ENCODE peak calls at places on chromosomes 16 and 17, in five cellular contexts. T is AG10803, K is WERI-Rb-1, M is fibroblast of the aortic adventitia, O is transverse colon. U is an unnamed sample.
A peak's percentile ranks its signal among the peaks of the same experiment; 100 is the strongest.

GRCh38 chr16:4425378-4426020 is at the start of gene DNAJA3:
- DNase-seq in T (peak; percentile 97), K (peak; percentile 90), O (peak; percentile 91), M (peak; percentile 97), U (peak; percentile 95)

GRCh38 chr17:4664230-4664629 is 22.8 kb upstream of the ALOX15 start:
- DNase-seq in M (no peak), K (no peak), T (no peak), O (no peak), U (no peak)

GRCh38 chr16:73951541-73951940 is 345.1 kb upstream of the PSMD7 start:
- DNase-seq in M (no peak), T (peak; percentile 42), O (peak; percentile 11), K (no peak), U (no peak)

GRCh38 chr17:39667262-39668140 is 752 bp upstream of the PNMT start:
- DNase-seq in T (no peak), K (peak; percentile 84), O (peak; percentile 49), M (no peak), U (no peak)

GRCh38 chr17:74522381-74523090 is 8.7 kb downstream of the CD300LB start:
- DNase-seq in T (no peak), M (no peak), K (no peak), O (no peak), U (no peak)

GRCh38 chr17:80069886-80070177 is 31.5 kb upstream of the GAA start:
- DNase-seq in T (peak; percentile 26), K (no peak), M (peak; percentile 25), O (no peak), U (no peak)

GRCh38 chr16:58451263-58451662 is 48.7 kb upstream of the NDRG4 start:
- DNase-seq in O (no peak), M (no peak), K (no peak), T (no peak), U (no peak)

GRCh38 chr16:1541293-1542165 is 8.1 kb downstream of the TMEM204 start:
- DNase-seq in O (no peak), K (peak; percentile 26), T (no peak), M (no peak), U (no peak)

GRCh38 chr17:8060274-8060673 is 21.4 kb downstream of the ALOX15B start:
- DNase-seq in O (peak; percentile 66), K (peak; percentile 60), T (peak; percentile 63), M (peak; percentile 80), U (no peak)

GRCh38 chr16:57137043-57137442 is 44.7 kb downstream of the CPNE2 start:
- DNase-seq in T (no peak), O (no peak), K (no peak), M (no peak), U (no peak)

GRCh38 chr16:11034005-11034404 is 89.6 kb downstream of the CLEC16A start:
- DNase-seq in K (no peak), T (peak; percentile 94), O (no peak), M (peak; percentile 97), U (no peak)

GRCh38 chr17:44069974-44070454 is 521 bp upstream of the G6PC3 start:
- DNase-seq in M (peak; percentile 11), K (peak; percentile 50), O (no peak), T (peak; percentile 42), U (no peak)

GRCh38 chr16:11977206-11978041 is 890 bp downstream of the SNX29 start:
- DNase-seq in O (peak; percentile 24), M (peak; percentile 90), T (peak; percentile 88), K (no peak), U (no peak)

GRCh38 chr17:68429881-68430280 is 27.4 kb downstream of the WIPI1 start:
- DNase-seq in T (no peak), M (no peak), O (no peak), K (no peak), U (no peak)

GRCh38 chr17:74354123-74354522 is 7.5 kb downstream of the BTBD17 start:
- DNase-seq in T (no peak), M (no peak), O (peak; percentile 55), K (peak; percentile 97), U (no peak)

GRCh38 chr17:73308017-73308823 is 3.6 kb downstream of the CDC42EP4 start:
- DNase-seq in M (peak; percentile 98), O (peak; percentile 92), K (no peak), T (peak; percentile 75), U (no peak)

GRCh38 chr16:67993207-67994036 is 5.9 kb downstream of the DPEP2 start:
- DNase-seq in K (peak; percentile 84), M (peak; percentile 59), O (peak; percentile 86), T (peak; percentile 67), U (peak; percentile 30)

GRCh38 chr17:63516910-63517824 is 6.0 kb upstream of the KCNH6 start:
- DNase-seq in O (no peak), K (no peak), M (peak; percentile 16), T (peak; percentile 48), U (no peak)

GRCh38 chr17:4513113-4514032 is 14.7 kb downstream of the SPNS2 start:
- DNase-seq in K (no peak), M (no peak), O (no peak), T (no peak), U (no peak)

GRCh38 chr17:61487161-61487654 is 35.0 kb downstream of the TBX4 start:
- DNase-seq in M (no peak), K (peak; percentile 6), T (no peak), O (no peak), U (no peak)

GRCh38 chr16:58459344-58460218 is 40.4 kb upstream of the NDRG4 start:
- DNase-seq in O (no peak), K (no peak), M (peak; percentile 80), T (no peak), U (no peak)

GRCh38 chr16:9138021-9138680 is 46.7 kb downstream of the HAPSTR1 start:
- DNase-seq in K (no peak), M (no peak), O (no peak), T (no peak), U (no peak)

GRCh38 chr17:47239663-47240374 is 13.8 kb upstream of the ITGB3 start:
- DNase-seq in O (peak; percentile 60), M (peak; percentile 98), T (peak; percentile 98), K (no peak), U (no peak)

GRCh38 chr17:30913955-30914354 is 7.8 kb upstream of the ADAP2 start:
- DNase-seq in K (no peak), M (no peak), O (no peak), T (no peak), U (no peak)
- TF ChIP-seq CTCF in K (no peak), M (no peak), O (no peak), T (no peak), U (no peak)

DNA sequence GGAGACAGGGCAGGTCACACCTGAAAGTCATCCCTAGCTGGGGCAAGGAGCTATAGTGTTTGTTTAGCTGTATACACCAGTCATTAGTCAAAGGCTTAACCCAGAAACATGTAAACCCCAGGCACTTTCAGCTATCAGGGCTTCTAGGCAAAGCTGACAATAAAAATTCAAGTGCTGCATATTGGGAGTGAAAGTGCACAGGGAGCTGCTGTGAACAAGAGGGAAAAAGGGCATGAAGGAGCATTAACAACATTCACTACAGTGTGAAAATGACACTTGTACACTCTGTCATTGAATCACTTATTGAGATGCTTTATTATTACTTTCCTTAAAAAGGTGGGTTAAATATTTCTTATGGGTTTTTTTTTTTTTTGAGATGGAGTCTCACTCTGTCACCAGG is 92.8 kb downstream of the HS3ST3B1 start:
- DNase-seq in K (no peak), O (no peak), T (no peak), M (no peak), U (no peak)
- TF ChIP-seq CTCF in K (no peak), O (no peak), T (no peak), M (no peak), U (no peak)

GRCh38 chr17:41325126-41325525 is 9.6 kb upstream of the KRTAP17-1 start:
- DNase-seq in O (no peak), K (no peak), M (no peak), T (no peak), U (no peak)

GRCh38 chr17:41326173-41327145 is 10.9 kb upstream of the KRTAP17-1 start:
- DNase-seq in K (no peak), O (no peak), T (no peak), M (no peak), U (no peak)

GRCh38 chr17:41322903-41323895 is 7.7 kb upstream of the KRTAP17-1 start:
- DNase-seq in K (no peak), M (no peak), O (no peak), T (no peak), U (no peak)

GRCh38 chr17:41325611-41326010 is 10.1 kb upstream of the KRTAP17-1 start:
- DNase-seq in K (no peak), T (no peak), M (no peak), O (no peak), U (no peak)

DNA sequence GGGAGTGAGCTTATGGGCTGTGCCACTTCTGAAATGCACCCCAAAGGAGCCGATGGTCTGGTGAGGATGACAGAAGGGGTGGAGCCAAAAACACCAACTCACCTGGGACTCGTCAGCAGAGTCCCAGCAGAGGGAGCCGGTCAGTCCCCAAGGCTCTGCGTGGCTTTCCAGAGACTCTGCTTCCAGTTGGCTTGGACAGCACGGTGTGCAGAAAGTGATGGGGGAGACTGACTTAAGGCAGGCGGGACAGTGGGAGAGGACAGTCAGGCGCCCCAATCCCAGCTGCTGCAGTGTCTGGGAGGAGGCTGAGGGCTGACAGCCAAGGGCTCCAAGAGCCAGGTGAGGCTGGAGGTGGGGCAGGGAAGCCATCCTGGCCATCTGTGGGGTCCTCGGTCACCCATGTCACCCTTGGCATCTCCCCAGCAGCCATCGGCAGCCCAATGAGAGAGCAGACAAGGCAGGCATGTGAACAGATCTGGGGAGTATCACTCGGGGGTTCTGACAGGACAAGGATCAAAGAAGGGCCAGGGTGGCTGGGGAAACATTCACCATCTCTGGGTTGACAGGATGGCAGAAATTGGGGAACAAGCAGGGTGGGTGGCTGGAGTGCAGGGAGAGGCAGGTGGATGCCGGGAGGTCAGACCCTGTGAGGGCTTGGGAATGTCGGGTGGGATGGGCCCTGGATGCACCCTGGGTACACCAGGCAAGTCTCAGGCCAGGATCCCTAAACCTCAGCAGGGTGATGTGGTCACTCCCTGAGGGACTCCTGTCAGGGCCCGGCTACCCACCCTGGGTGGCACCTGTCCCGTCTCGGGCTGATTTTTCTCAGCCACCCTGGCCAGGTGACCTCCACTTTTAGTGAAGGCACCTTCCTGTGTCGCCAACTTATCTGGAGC is 8.9 kb upstream of the KRTAP17-1 start:
- DNase-seq in M (no peak), K (no peak), T (no peak), O (peak; percentile 27), U (no peak)
- TF ChIP-seq CTCF in M (peak; percentile 6), K (peak; percentile 57), T (no peak), O (no peak), U (no peak)

GRCh38 chr17:75844530-75845057 is 390 bp upstream of the UNC13D start:
- DNase-seq in M (no peak), O (peak; percentile 85), T (no peak), K (no peak), U (no peak)

GRCh38 chr17:75842963-75843576 is 1.1 kb downstream of the UNC13D start:
- DNase-seq in O (no peak), M (no peak), K (no peak), T (no peak), U (no peak)

GRCh38 chr17:75842411-75842810 is 1.8 kb downstream of the UNC13D start:
- DNase-seq in K (no peak), T (no peak), O (no peak), M (no peak), U (no peak)

GRCh38 chr17:75845058-75845711 is 981 bp upstream of the UNC13D start:
- DNase-seq in O (peak; percentile 91), M (peak; percentile 52), K (peak; percentile 96), T (peak; percentile 68), U (no peak)

GRCh38 chr17:75843577-75844529 is at the start of gene UNC13D:
- DNase-seq in T (no peak), K (peak; percentile 47), O (peak; percentile 55), M (no peak), U (no peak)
- TF ChIP-seq CTCF in T (no peak), K (no peak), O (no peak), M (no peak), U (no peak)

GRCh38 chr17:10754109-10754508 is 24.3 kb upstream of the TMEM220 start:
- DNase-seq in O (peak; percentile 63), K (peak; percentile 66), T (peak; percentile 18), M (peak; percentile 15), U (no peak)
- TF ChIP-seq CTCF in O (peak; percentile 22), K (peak; percentile 56), T (peak; percentile 42), M (peak; percentile 16), U (peak; percentile 45)